ENCODE peak calls at places on chromosomes 1 and 21, in four cellular contexts. J is spleen, D is suprapubic skin, Q is IMR-90. I is an unnamed sample.

GRCh38 chr1:203183828-203184227 is 2.7 kb downstream of the CHI3L1 start:
- DNase-seq in D (peak), Q (no peak), J (peak), I (no peak)

GRCh38 chr21:42230636-42231035 is 11.7 kb downstream of the ABCG1 start:
- DNase-seq in D (no peak), Q (no peak), J (no peak), I (no peak)

GRCh38 chr21:42833439-42833815 is 45.9 kb downstream of the WDR4 start:
- DNase-seq in Q (peak), J (peak), D (no peak), I (peak)

GRCh38 chr1:86441581-86441980 is 17.6 kb downstream of the CLCA2 start:
- DNase-seq in J (no peak), D (no peak), Q (no peak), I (no peak)

GRCh38 chr1:86356247-86356646 is 39.9 kb downstream of the ODF2L start:
- DNase-seq in D (no peak), Q (peak), J (no peak), I (no peak)

GRCh38 chr1:203537806-203538464 is 44.0 kb downstream of the OPTC start:
- DNase-seq in J (no peak), D (no peak), Q (peak), I (no peak)

GRCh38 chr1:110746644-110747259 is 72.0 kb upstream of the KCNA3 start:
- DNase-seq in Q (peak), J (no peak), D (no peak), I (peak)

GRCh38 chr1:61839702-61840101 is 97.4 kb downstream of the PATJ start:
- DNase-seq in D (no peak), Q (peak), J (no peak), I (no peak)

GRCh38 chr1:177927021-177927596 is 42.7 kb downstream of the SEC16B start:
- DNase-seq in J (no peak), D (no peak), Q (peak), I (no peak)

GRCh38 chr1:56070601-56071000 is 508.8 kb downstream of the PLPP3 start:
- DNase-seq in D (no peak), Q (peak), J (no peak), I (no peak)

GRCh38 chr1:175717610-175718195 is 25.7 kb downstream of the TNR start:
- DNase-seq in J (no peak), Q (no peak), D (no peak), I (no peak)

GRCh38 chr1:228452194-228453021 is 34.8 kb upstream of the RNF187 start:
- DNase-seq in D (no peak), Q (peak), J (no peak), I (no peak)

GRCh38 chr1:19885821-19886220 is 3.6 kb downstream of the OTUD3 start:
- DNase-seq in D (no peak), J (no peak), Q (peak), I (no peak)

GRCh38 chr1:70364439-70364838 is 9.9 kb upstream of the ANKRD13C start:
- DNase-seq in Q (no peak), D (no peak), J (no peak), I (no peak)

GRCh38 chr21:25963186-25963585 is 207.4 kb downstream of the APP start:
- DNase-seq in D (no peak), J (no peak), Q (peak), I (no peak)

GRCh38 chr1:65795311-65795710 is 2.6 kb downstream of the PDE4B start:
- DNase-seq in J (no peak), Q (no peak), D (no peak), I (no peak)

GRCh38 chr1:206535853-206536188 is 28.5 kb downstream of the RASSF5 start:
- DNase-seq in Q (no peak), D (peak), J (peak), I (no peak)

GRCh38 chr21:38847556-38847955 is 41.8 kb downstream of the ETS2 start:
- DNase-seq in Q (no peak), D (no peak), J (no peak), I (no peak)

GRCh38 chr1:221887091-221887746 is 145.3 kb upstream of the DUSP10 start:
- DNase-seq in J (no peak), Q (peak), D (peak), I (no peak)

GRCh38 chr1:179127163-179127895 is 45.5 kb downstream of the TOR3A start:
- DNase-seq in D (no peak), Q (peak), J (no peak), I (no peak)

GRCh38 chr1:30839827-30840359 is 68.7 kb downstream of the SDC3 start:
- DNase-seq in D (no peak), Q (no peak), J (no peak), I (no peak)

GRCh38 chr1:154208677-154209390 is 2.7 kb upstream of the CFAP141 start:
- DNase-seq in Q (no peak), J (no peak), D (no peak), I (no peak)

GRCh38 chr1:59900640-59901039 is 25.9 kb downstream of the CYP2J2 start:
- DNase-seq in D (no peak), J (no peak), Q (no peak), I (no peak)

GRCh38 chr1:55695151-55695550 is 480.0 kb upstream of the USP24 start:
- DNase-seq in Q (no peak), D (no peak), J (no peak), I (no peak)

GRCh38 chr1:113040041-113040440 is 33.0 kb upstream of the LRIG2 start:
- DNase-seq in Q (peak), D (no peak), J (no peak), I (peak)

GRCh38 chr1:34619256-34619655 is 135.6 kb upstream of the GJB5 start:
- DNase-seq in Q (no peak), J (no peak), D (no peak), I (no peak)

GRCh38 chr21:43937898-43938309 is 72.9 kb downstream of the AGPAT3 start:
- DNase-seq in J (no peak), D (no peak), Q (no peak), I (no peak)

GRCh38 chr1:33617451-33617850 is 145.0 kb downstream of the ZSCAN20 start:
- DNase-seq in Q (no peak), D (no peak), J (no peak), I (no peak)

GRCh38 chr21:34835526-34835925 is 166.7 kb downstream of the CLIC6 start:
- DNase-seq in D (peak), J (no peak), Q (no peak), I (no peak)

GRCh38 chr21:34834852-34835501 is 166.2 kb downstream of the CLIC6 start:
- DNase-seq in J (no peak), D (no peak), Q (no peak), I (no peak)

GRCh38 chr21:34836933-34837505 is 168.2 kb downstream of the CLIC6 start:
- DNase-seq in D (no peak), Q (no peak), J (no peak), I (no peak)

GRCh38 chr21:34834307-34834706 is 165.5 kb downstream of the CLIC6 start:
- DNase-seq in D (no peak), Q (no peak), J (no peak), I (no peak)

DNA sequence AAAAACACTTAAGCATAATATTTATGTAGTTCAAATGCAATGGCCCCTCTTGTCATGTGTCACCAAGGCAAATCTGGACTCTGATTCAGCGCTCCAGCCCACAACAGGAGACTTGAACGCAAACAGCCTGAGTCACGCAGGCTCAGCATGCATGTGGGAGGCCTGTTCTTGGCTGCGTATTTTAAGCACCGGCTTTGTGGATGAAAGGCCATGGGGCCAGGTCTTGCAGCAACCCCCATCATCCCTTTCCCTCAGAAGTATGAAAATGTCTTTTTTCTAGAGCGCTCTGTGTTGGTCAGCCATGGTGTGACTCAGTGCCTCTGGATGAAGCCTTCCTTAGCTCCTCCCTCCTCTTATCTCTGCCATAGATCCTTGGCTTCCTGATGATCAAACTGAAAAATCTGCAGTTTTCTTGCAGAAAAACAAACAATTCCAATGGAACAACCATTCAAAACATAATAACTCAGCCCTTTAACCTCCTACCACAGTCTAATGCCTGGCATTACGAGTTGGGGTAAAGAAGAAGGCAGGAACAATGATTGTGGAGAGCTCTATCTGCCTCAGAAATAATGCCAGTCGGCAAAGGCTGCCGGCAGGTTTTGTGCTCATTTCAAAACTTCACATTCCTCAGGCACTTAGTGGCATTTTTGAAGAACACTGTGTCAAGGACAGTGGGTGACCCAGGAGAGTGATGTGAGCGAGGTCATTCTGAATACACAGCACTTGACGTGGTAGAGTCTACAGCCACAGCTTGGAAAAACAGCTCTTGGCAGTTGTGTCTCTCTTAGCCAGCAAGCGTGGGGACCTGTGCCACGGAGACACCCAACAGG is 167.5 kb downstream of the CLIC6 start:
- DNase-seq in D (peak), J (no peak), Q (peak), I (no peak)
- TF ChIP-seq POLR2A in D (no peak), J (no peak), Q (no peak), I (no peak)

GRCh38 chr1:150574260-150575071 is 4.9 kb downstream of the MCL1 start:
- DNase-seq in J (no peak), D (no peak), Q (no peak), I (no peak)

GRCh38 chr1:150576367-150576711 is 3.1 kb downstream of the MCL1 start:
- DNase-seq in J (no peak), Q (no peak), D (no peak), I (no peak)

GRCh38 chr1:150575518-150576366 is 3.7 kb downstream of the MCL1 start:
- DNase-seq in D (no peak), Q (peak), J (no peak), I (no peak)

GRCh38 chr1:150576794-150577556 is 2.4 kb downstream of the MCL1 start:
- DNase-seq in Q (peak), J (no peak), D (no peak), I (no peak)

DNA sequence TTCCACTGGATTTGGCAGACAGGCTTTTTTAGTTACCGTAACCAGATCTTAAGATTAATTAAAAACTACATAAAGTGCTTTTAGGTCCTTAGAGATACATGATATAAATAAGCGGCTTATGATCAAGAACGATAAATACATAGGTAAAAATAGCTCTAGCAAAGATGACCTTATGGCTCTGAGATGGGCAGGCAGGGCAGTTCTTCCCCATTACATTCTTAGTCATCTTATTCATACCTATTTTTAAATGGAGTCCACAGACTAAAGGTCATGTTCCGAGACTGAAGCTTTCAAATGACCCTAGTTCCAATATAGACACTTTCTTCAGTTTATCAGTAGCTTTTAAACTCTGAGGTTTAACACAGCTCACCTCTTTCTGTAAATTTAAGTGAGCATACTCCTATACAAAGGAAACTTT is 4.3 kb downstream of the MCL1 start:
- DNase-seq in Q (no peak), J (no peak), D (no peak), I (no peak)
- TF ChIP-seq POLR2A in Q (peak), J (no peak), D (no peak), I (peak)

GRCh38 chr1:171841050-171841910 is at the start of gene DNM3:
- DNase-seq in J (peak), Q (peak), D (peak), I (peak)
- TF ChIP-seq POLR2A in J (no peak), Q (no peak), D (no peak), I (no peak)

DNA sequence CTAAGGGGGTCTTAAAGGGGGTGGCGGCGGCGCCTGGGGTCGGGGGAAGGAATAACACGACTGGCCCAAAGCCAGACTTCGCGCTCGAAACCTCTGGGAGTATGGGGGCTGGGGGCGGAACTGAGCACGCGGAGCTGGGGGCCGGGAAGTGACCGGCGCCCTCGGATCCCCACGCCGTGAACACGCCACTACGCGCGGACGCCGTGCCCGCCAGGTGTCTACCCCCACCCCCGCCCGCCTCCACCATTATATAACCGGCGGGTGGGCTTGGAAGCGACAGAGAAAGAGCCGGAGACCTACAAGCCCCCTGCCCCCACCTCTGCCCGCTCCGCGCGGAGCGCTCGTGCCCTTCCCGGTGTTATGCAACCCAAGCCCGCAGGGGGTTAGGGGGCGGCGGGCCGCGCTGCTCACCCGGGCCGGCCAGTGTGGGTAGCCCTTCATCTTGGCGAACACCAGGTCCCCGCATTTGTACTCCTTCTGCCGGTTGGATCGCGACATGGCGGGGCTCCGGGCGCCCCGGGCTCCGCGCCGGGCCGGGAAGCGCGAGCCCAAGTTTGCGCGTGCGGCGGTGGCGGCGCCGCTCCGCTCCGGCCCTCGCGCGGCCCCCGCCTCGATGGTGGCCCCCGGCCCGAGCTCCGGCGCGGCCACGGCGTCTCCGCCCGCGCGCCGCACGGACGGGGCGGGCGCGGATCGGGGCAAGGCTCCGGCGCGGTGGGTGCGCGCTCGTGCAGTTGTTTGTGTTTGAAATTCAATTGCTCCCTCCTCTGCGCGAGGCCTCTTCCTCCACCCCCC is at the start of gene HDGF:
- DNase-seq in J (peak), D (peak), Q (no peak), I (peak)
- TF ChIP-seq POLR2A in J (no peak), D (peak), Q (no peak), I (no peak)

DNA sequence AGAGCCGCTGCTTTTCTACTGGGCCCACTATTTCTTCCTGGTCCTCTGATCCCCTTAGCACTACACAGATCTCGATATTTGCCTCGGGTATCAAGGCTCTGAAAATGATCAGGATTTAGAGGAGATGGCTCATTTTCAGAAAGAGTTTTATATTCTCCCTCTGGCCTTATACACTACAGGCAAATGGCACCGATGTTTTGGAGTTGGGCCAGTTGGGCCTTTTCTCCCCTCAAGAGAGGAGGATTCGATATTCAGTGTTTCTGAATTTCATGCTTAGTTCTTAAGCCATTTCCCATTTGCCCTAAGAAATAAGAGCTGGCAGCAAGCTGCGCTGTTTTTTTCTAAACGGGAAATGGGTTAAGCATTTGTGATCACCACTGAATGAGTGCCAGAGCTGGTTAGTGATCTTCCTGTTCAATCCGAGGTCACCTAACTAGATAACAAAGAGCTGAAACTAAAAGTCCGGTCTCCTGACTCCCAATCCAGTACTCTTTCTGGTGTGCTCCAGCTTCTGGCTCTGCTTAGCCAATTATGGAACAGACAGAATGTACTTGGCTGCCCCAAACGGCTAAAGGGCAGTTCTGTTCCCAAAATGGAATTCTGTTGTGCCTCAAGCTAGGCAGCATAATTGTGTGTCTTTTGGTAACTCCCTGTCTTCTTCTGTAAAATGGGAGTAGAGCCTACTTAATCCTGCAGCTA is 1.3 kb upstream of the CPT2 start:
- DNase-seq in D (no peak), Q (no peak), J (no peak), I (no peak)
- TF ChIP-seq POLR2A in D (no peak), Q (no peak), J (no peak), I (no peak)

DNA sequence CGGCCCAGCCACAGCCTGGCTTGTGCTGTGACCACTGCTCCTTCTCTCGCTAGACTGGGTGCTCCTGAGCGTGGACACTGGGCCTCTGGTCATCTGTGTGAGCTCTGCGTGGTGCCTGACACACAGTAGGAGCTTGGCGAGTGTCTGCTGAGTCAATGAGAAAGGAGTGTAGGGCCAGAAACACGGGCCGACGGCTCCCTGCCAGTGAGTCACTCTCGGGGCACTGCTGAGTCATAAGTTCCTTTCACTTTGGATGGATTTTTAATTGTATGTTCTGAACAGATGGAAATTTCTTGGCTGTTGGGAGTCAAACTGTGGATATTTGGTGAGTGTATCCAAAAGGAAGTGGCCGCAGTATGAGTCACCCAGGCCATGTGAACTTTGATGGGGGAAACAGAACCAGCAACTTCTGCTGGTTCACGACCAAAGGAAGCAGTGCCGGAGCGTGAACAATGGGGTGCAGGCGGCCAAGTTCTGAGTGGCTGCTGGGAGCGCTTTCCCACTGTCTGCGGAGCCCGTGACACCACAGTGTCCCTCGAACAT is 41.0 kb upstream of the COL18A1 start:
- DNase-seq in Q (peak), J (no peak), D (peak), I (peak)
- TF ChIP-seq POLR2A in Q (peak), J (no peak), D (no peak), I (no peak)

GRCh38 chr1:26075421-26076144 is 8.2 kb upstream of the TRIM63 start:
- DNase-seq in D (no peak), J (no peak), Q (no peak), I (no peak)
- TF ChIP-seq POLR2A in D (no peak), J (no peak), Q (no peak), I (no peak)

GRCh38 chr1:117366281-117366981 is 818 bp upstream of the MAN1A2 start:
- DNase-seq in Q (peak), D (peak), J (peak), I (peak)

GRCh38 chr1:117367769-117368059 is 465 bp downstream of the MAN1A2 start:
- DNase-seq in Q (peak), D (no peak), J (no peak), I (peak)

GRCh38 chr1:117368116-117369108 is 1.2 kb downstream of the MAN1A2 start:
- DNase-seq in Q (peak), J (no peak), D (no peak), I (peak)

GRCh38 chr1:117365350-117366280 is 1.6 kb upstream of the MAN1A2 start:
- DNase-seq in D (no peak), J (no peak), Q (peak), I (no peak)

GRCh38 chr1:117366982-117367768 is at the start of gene MAN1A2:
- DNase-seq in J (peak), Q (peak), D (peak), I (peak)
- TF ChIP-seq POLR2A in J (no peak), Q (no peak), D (peak), I (peak)